ENCODE peak calls at places on chromosomes 4 and X, in ten cellular contexts. One of them, this sample, is unnamed.

GRCh38 chrX:39894626-39895025 is 203.1 kb downstream of the BCOR start:
- DNase-seq in activated T-helper 9 cell treated with anti-CD3 and anti-CD28 coated beads, Interleukin-2, amount 50 U/mL, for 16 hours: no peak
- DNase-seq in fibroblast of gingiva: no peak
- DNase-seq in BE2C: no peak
- DNase-seq in psoas muscle: no peak
- DNase-seq in heart left ventricle: no peak
- DNase-seq in NCI-H1436: no peak
- DNase-seq in fibroblast of mammary gland: no peak
- DNase-seq in tibial artery: no peak
- DNase-seq in Right ventricle myocardium superior: no peak
- DNase-seq in this sample: no peak

GRCh38 chr4:93285346-93285745 is 543.2 kb upstream of the ATOH1 start:
- DNase-seq in psoas muscle: no peak
- DNase-seq in fibroblast of mammary gland: no peak
- DNase-seq in activated T-helper 9 cell treated with anti-CD3 and anti-CD28 coated beads, Interleukin-2, amount 50 U/mL, for 16 hours: no peak
- DNase-seq in fibroblast of gingiva: no peak
- DNase-seq in NCI-H1436: no peak
- DNase-seq in heart left ventricle: no peak
- DNase-seq in BE2C: no peak
- DNase-seq in tibial artery: no peak
- DNase-seq in Right ventricle myocardium superior: no peak
- DNase-seq in this sample: no peak

GRCh38 chr4:5361968-5362367 is 310.7 kb downstream of the STK32B start:
- DNase-seq in fibroblast of gingiva: no peak
- DNase-seq in fibroblast of mammary gland: peak
- DNase-seq in activated T-helper 9 cell treated with anti-CD3 and anti-CD28 coated beads, Interleukin-2, amount 50 U/mL, for 16 hours: no peak
- DNase-seq in tibial artery: no peak
- DNase-seq in heart left ventricle: no peak
- DNase-seq in psoas muscle: no peak
- DNase-seq in BE2C: no peak
- DNase-seq in NCI-H1436: no peak
- DNase-seq in Right ventricle myocardium superior: no peak
- DNase-seq in this sample: no peak

GRCh38 chr4:181181331-181181730 is 1061.9 kb upstream of the TENM3 start:
- DNase-seq in Right ventricle myocardium superior: no peak
- DNase-seq in fibroblast of gingiva: no peak
- DNase-seq in fibroblast of mammary gland: peak
- DNase-seq in activated T-helper 9 cell treated with anti-CD3 and anti-CD28 coated beads, Interleukin-2, amount 50 U/mL, for 16 hours: no peak
- DNase-seq in psoas muscle: no peak
- DNase-seq in heart left ventricle: no peak
- DNase-seq in NCI-H1436: no peak
- DNase-seq in BE2C: no peak
- DNase-seq in tibial artery: no peak
- DNase-seq in this sample: no peak

GRCh38 chrX:109350051-109350450 is 131.8 kb downstream of the GUCY2F start:
- DNase-seq in tibial artery: no peak
- DNase-seq in NCI-H1436: no peak
- DNase-seq in psoas muscle: no peak
- DNase-seq in BE2C: no peak
- DNase-seq in activated T-helper 9 cell treated with anti-CD3 and anti-CD28 coated beads, Interleukin-2, amount 50 U/mL, for 16 hours: no peak
- DNase-seq in Right ventricle myocardium superior: no peak
- DNase-seq in fibroblast of mammary gland: no peak
- DNase-seq in heart left ventricle: no peak
- DNase-seq in fibroblast of gingiva: no peak
- DNase-seq in this sample: no peak

GRCh38 chr4:184476660-184477059 is 2.3 kb upstream of the IRF2 start:
- DNase-seq in tibial artery: no peak
- DNase-seq in heart left ventricle: no peak
- DNase-seq in fibroblast of gingiva: no peak
- DNase-seq in Right ventricle myocardium superior: no peak
- DNase-seq in psoas muscle: no peak
- DNase-seq in fibroblast of mammary gland: no peak
- DNase-seq in activated T-helper 9 cell treated with anti-CD3 and anti-CD28 coated beads, Interleukin-2, amount 50 U/mL, for 16 hours: no peak
- DNase-seq in NCI-H1436: no peak
- DNase-seq in BE2C: no peak
- DNase-seq in this sample: no peak

GRCh38 chr4:124253080-124253479 is 459.5 kb downstream of the ANKRD50 start:
- DNase-seq in fibroblast of gingiva: peak
- DNase-seq in heart left ventricle: no peak
- DNase-seq in NCI-H1436: peak
- DNase-seq in psoas muscle: no peak
- DNase-seq in fibroblast of mammary gland: no peak
- DNase-seq in tibial artery: peak
- DNase-seq in BE2C: no peak
- DNase-seq in Right ventricle myocardium superior: no peak
- DNase-seq in activated T-helper 9 cell treated with anti-CD3 and anti-CD28 coated beads, Interleukin-2, amount 50 U/mL, for 16 hours: no peak
- DNase-seq in this sample: no peak

GRCh38 chrX:19954707-19955106 is 36.2 kb downstream of the BCLAF3 start:
- DNase-seq in tibial artery: no peak
- DNase-seq in activated T-helper 9 cell treated with anti-CD3 and anti-CD28 coated beads, Interleukin-2, amount 50 U/mL, for 16 hours: no peak
- DNase-seq in fibroblast of gingiva: peak
- DNase-seq in NCI-H1436: no peak
- DNase-seq in psoas muscle: no peak
- DNase-seq in BE2C: no peak
- DNase-seq in Right ventricle myocardium superior: no peak
- DNase-seq in fibroblast of mammary gland: peak
- DNase-seq in heart left ventricle: no peak
- DNase-seq in this sample: no peak

GRCh38 chrX:152445926-152446325 is 5.2 kb downstream of the GABRA3 start:
- DNase-seq in Right ventricle myocardium superior: no peak
- DNase-seq in psoas muscle: no peak
- DNase-seq in tibial artery: no peak
- DNase-seq in fibroblast of mammary gland: no peak
- DNase-seq in fibroblast of gingiva: no peak
- DNase-seq in heart left ventricle: no peak
- DNase-seq in activated T-helper 9 cell treated with anti-CD3 and anti-CD28 coated beads, Interleukin-2, amount 50 U/mL, for 16 hours: no peak
- DNase-seq in NCI-H1436: no peak
- DNase-seq in BE2C: no peak
- DNase-seq in this sample: no peak